ENCODE peak calls at places on chromosomes 5 and 9, in five cellular contexts. A is right lobe of liver, S is upper lobe of left lung, N is upper lobe of right lung, W is K562. J is an unnamed sample. For H3K27me3, the result is how much of the 10 kb centered on the place peaks cover.

GRCh38 chr9:18281291-18281690 is 192.7 kb upstream of the ADAMTSL1 start:
- DNase-seq in W (no peak), S (no peak), A (no peak), N (no peak), J (no peak)

GRCh38 chr5:77133061-77133758 is 46.1 kb upstream of the ZBED3 start:
- DNase-seq in A (peak), N (no peak), S (no peak), W (no peak), J (peak)

GRCh38 chr9:20623748-20624124 is 1.4 kb upstream of the MLLT3 start:
- DNase-seq in S (no peak), W (no peak), A (no peak), N (no peak), J (peak)

GRCh38 chr5:10590226-10591047 is 26.6 kb downstream of the ANKRD33B start:
- DNase-seq in W (peak), A (no peak), S (peak), N (no peak), J (peak)

GRCh38 chr5:9654886-9655285 is 24.7 kb upstream of the TAS2R1 start:
- DNase-seq in A (no peak), W (no peak), N (no peak), S (no peak), J (no peak)

GRCh38 chr5:20463206-20463605 is 475.2 kb upstream of the CDH18 start:
- DNase-seq in A (no peak), W (no peak), N (no peak), S (no peak), J (no peak)

GRCh38 chr5:148524721-148525120 is 129.6 kb downstream of the HTR4 start:
- DNase-seq in A (no peak), S (no peak), N (no peak), W (no peak), J (no peak)

GRCh38 chr9:131174681-131175239 is 49.4 kb downstream of the NUP214 start:
- DNase-seq in W (no peak), S (no peak), A (no peak), N (no peak), J (no peak)

GRCh38 chr5:160133071-160133917 is 14.0 kb upstream of the PWWP2A start:
- DNase-seq in N (peak), W (no peak), S (no peak), A (no peak), J (no peak)

GRCh38 chr5:32566319-32567111 is 18.8 kb upstream of the SUB1 start:
- DNase-seq in A (no peak), N (no peak), S (no peak), W (peak), J (no peak)

GRCh38 chr9:16023466-16023865 is 470.6 kb downstream of the CCDC171 start:
- DNase-seq in A (no peak), S (no peak), N (no peak), W (no peak), J (no peak)

GRCh38 chr9:132637801-132638200 is 32.0 kb downstream of the DDX31 start:
- DNase-seq in S (no peak), N (no peak), W (no peak), A (no peak), J (no peak)

GRCh38 chr5:142703153-142703552 is 17.3 kb upstream of the FGF1 start:
- DNase-seq in S (no peak), A (no peak), N (no peak), W (no peak), J (no peak)

GRCh38 chr9:34982352-34982751 is 7.2 kb upstream of the DNAJB5 start:
- DNase-seq in N (no peak), A (no peak), S (no peak), W (no peak), J (no peak)

GRCh38 chr9:91676042-91676441 is 252.4 kb upstream of the NFIL3 start:
- DNase-seq in S (no peak), N (no peak), A (no peak), W (no peak), J (no peak)

GRCh38 chr9:94746541-94747505 is 20.3 kb downstream of the AOPEP start:
- DNase-seq in N (no peak), W (no peak), A (no peak), S (no peak), J (no peak)

GRCh38 chr9:121985792-121986494 is 107.2 kb downstream of the TTLL11 start:
- DNase-seq in A (no peak), N (no peak), W (no peak), S (peak), J (no peak)

GRCh38 chr9:13244190-13244589 is 35.3 kb downstream of the MPDZ start:
- DNase-seq in W (no peak), N (no peak), A (no peak), S (no peak), J (no peak)

GRCh38 chr5:12488161-12488560 is 583.9 kb upstream of the CTNND2 start:
- DNase-seq in S (no peak), A (no peak), W (no peak), N (no peak), J (no peak)

GRCh38 chr5:144511581-144512072 is 341.0 kb downstream of the KCTD16 start:
- DNase-seq in S (no peak), A (no peak), W (no peak), N (no peak), J (no peak)

GRCh38 chr5:137624786-137625349 is 111.0 kb downstream of the KLHL3 start:
- DNase-seq in N (no peak), A (no peak), W (no peak), S (no peak), J (no peak)

GRCh38 chr5:26847041-26847736 is 191.2 kb downstream of the CDH9 start:
- DNase-seq in W (no peak), A (no peak), S (peak), N (no peak), J (no peak)

GRCh38 chr5:141637693-141638419 is 1.1 kb downstream of the RELL2 start:
- DNase-seq in A (peak), N (peak), W (peak), S (peak), J (no peak)

GRCh38 chr9:1939926-1940368 is 75.2 kb upstream of the SMARCA2 start:
- DNase-seq in W (no peak), S (no peak), A (no peak), N (no peak), J (peak)
- H3K27me3 ChIP-seq in W (under half), S (under half), A (under half), N (under half), J (under half)

GRCh38 chr9:97694768-97695167 is 2.4 kb downstream of the XPA start:
- DNase-seq in N (no peak), A (no peak), S (no peak), W (no peak), J (no peak)
- H3K27ac ChIP-seq in N (no peak), A (no peak), S (no peak), W (peak), J (no peak)

DNA sequence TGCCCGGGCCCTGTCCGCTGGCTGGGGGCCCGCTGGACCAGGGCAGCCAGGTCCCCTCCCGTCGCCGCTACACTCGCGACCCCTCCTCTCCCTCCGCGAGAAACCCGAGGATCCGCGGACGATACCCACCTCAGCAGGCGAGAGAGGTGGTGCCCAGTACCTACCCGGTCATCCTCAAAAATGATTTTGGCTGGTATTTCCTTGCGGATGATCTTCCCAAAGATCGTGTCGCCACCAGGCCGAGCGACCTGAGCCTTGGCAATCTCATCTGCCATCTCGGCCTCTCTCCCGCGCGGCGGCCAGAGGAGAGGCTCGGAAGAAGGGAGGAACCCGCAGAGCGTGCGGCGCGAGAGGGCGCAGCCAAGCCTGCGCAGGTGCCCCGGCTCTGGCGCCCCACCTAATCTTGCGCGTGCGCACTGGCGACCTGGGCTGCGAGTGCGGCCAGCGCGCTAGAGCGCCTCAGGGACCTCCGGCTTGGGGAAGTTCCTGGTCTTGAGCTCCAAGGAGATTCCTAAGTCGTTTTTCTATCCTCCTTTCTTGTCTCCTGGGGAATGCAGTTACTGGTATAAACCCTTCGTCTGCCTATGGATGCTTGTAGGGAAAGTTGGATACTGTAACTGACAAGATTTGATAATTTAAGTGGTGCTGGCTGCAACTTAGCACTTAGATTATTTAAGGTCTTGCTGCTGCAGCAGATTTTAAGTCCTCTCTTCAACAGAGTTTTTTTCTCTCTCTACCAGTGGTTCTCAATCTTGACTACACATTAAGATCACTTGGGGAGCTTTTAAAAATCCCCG is at the start of gene HINT1:
- DNase-seq in A (peak), S (peak), W (peak), N (peak), J (peak)
- TF ChIP-seq CTCF in A (peak), S (no peak), W (peak), N (peak), J (peak)

GRCh38 chr9:135624282-135624681 is 15.1 kb downstream of the GLT6D1 start:
- DNase-seq in S (no peak), W (no peak), A (no peak), N (no peak), J (no peak)
- H3K27me3 ChIP-seq in S (under half), W (under half), A (under half), N (under half), J (under half)

GRCh38 chr9:137042751-137043727 is 2.9 kb downstream of the NPDC1 start:
- DNase-seq in A (no peak), S (peak), W (peak), N (no peak), J (no peak)
- H3K27ac ChIP-seq in A (no peak), S (peak), W (no peak), N (peak), J (no peak)

DNA sequence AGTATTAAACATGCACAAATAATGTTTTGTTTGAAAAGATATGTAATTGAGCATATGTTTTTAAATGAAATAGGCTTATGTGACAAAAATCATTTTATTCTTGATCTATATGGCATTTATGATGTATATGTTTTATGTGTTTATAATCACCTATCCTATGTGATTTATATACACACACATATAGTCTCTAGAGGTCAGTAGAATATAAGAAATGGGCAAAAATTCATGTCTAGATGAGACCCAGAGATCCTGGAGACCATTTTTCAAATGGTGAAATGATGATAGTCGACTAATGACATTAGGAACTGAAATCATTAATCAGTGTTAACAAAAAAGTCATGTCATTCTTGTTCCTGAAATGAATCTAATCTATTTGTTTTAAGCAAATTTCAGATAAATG is 709.2 kb upstream of the WWC1 start:
- DNase-seq in W (no peak), A (no peak), S (no peak), N (no peak), J (no peak)
- TF ChIP-seq CTCF in W (no peak), A (no peak), S (no peak), N (no peak), J (peak)

GRCh38 chr9:81664638-81665513 is 24.5 kb downstream of the TLE1 start:
- DNase-seq in A (no peak), S (no peak), N (no peak), W (no peak), J (no peak)

GRCh38 chr9:81661339-81661738 is 28.0 kb downstream of the TLE1 start:
- DNase-seq in A (no peak), N (no peak), W (no peak), S (no peak), J (no peak)

GRCh38 chr9:81669011-81669739 is 20.2 kb downstream of the TLE1 start:
- DNase-seq in W (no peak), A (no peak), N (no peak), S (no peak), J (no peak)

GRCh38 chr9:81665514-81665838 is 23.9 kb downstream of the TLE1 start:
- DNase-seq in N (no peak), A (no peak), S (no peak), W (no peak), J (no peak)

GRCh38 chr9:81666123-81666522 is 23.2 kb downstream of the TLE1 start:
- DNase-seq in A (no peak), W (no peak), S (no peak), N (no peak), J (peak)
- H3K27me3 ChIP-seq in A (under half), W (under half), S (under half), N (under half), J (under half)

J was measured in foreskin keratinocyte.